ENCODE peak calls at places on chromosomes 4 and X, in four cellular contexts. B, T, X and V are unnamed samples.

GRCh38 chr4:172895699-172896098 is 272.9 kb upstream of the GALNT7 start:
- DNase-seq in T (no peak), B (no peak), X (no peak), V (no peak)

GRCh38 chrX:130631011-130631410 is 229.2 kb downstream of the RBMX2 start:
- DNase-seq in T (no peak), X (no peak), B (no peak), V (no peak)

GRCh38 chr4:107685740-107686139 is 34.3 kb downstream of the PAPSS1 start:
- DNase-seq in T (no peak), B (no peak), X (no peak), V (no peak)

GRCh38 chr4:168622600-168622999 is 125.7 kb downstream of the PALLD start:
- DNase-seq in B (no peak), T (no peak), X (no peak), V (no peak)

GRCh38 chr4:82509029-82509428 is 52.8 kb downstream of the TMEM150C start:
- DNase-seq in T (no peak), X (no peak), B (no peak), V (no peak)

GRCh38 chr4:39950861-39951481 is 26.7 kb downstream of the PDS5A start:
- DNase-seq in B (no peak), X (peak), T (no peak), V (no peak)

GRCh38 chr4:169270810-169271691 is at the start of gene SH3RF1:
- DNase-seq in B (peak), X (peak), T (peak), V (peak)

GRCh38 chr4:8221476-8221875 is 22.4 kb downstream of the SH3TC1 start:
- DNase-seq in B (no peak), T (no peak), X (peak), V (no peak)

GRCh38 chr4:159185593-159186023 is 82.7 kb downstream of the RAPGEF2 start:
- DNase-seq in B (no peak), T (no peak), X (no peak), V (no peak)

GRCh38 chrX:95764972-95765451 is 919.6 kb upstream of the DIAPH2 start:
- DNase-seq in T (peak), B (peak), X (peak), V (no peak)

GRCh38 chr4:77226939-77227705 is 70.1 kb downstream of the CCNG2 start:
- DNase-seq in T (no peak), B (no peak), X (no peak), V (no peak)

GRCh38 chrX:123626962-123627361 is 105.9 kb downstream of the THOC2 start:
- DNase-seq in X (peak), T (no peak), B (no peak), V (no peak)

GRCh38 chrX:121298499-121298898 is 251.1 kb downstream of the GLUD2 start:
- DNase-seq in X (no peak), B (no peak), T (no peak), V (no peak)

GRCh38 chr4:142614621-142615323 is 231.3 kb downstream of the INPP4B start:
- DNase-seq in T (no peak), X (peak), B (no peak), V (no peak)

GRCh38 chrX:64204701-64205440 is 637 bp downstream of the AMER1 start:
- DNase-seq in X (peak), T (peak), B (peak), V (peak)

GRCh38 chrX:10014462-10015373 is 47.6 kb downstream of the CLDN34 start:
- DNase-seq in T (peak), B (peak), X (peak), V (peak)

GRCh38 chrX:154541896-154542722 is 4.5 kb downstream of the G6PD start:
- DNase-seq in X (peak), T (peak), B (no peak), V (no peak)

GRCh38 chrX:55056820-55057690 is 17.8 kb upstream of the PAGE2B start:
- DNase-seq in T (no peak), X (peak), B (no peak), V (no peak)

GRCh38 chr4:177008836-177009501 is 216.2 kb upstream of the VEGFC start:
- DNase-seq in X (peak), B (no peak), T (no peak), V (no peak)
- TF ChIP-seq CTCF in X (no peak), B (no peak), T (no peak), V (no peak)

GRCh38 chrX:42976729-42977366 is 198.9 kb upstream of the PPP1R2C start:
- DNase-seq in T (no peak), B (no peak), X (no peak), V (no peak)

GRCh38 chrX:42973321-42973720 is 195.4 kb upstream of the PPP1R2C start:
- DNase-seq in X (no peak), T (no peak), B (no peak), V (no peak)

GRCh38 chrX:42975906-42976305 is 197.9 kb upstream of the PPP1R2C start:
- DNase-seq in X (no peak), T (no peak), B (no peak), V (no peak)

DNA sequence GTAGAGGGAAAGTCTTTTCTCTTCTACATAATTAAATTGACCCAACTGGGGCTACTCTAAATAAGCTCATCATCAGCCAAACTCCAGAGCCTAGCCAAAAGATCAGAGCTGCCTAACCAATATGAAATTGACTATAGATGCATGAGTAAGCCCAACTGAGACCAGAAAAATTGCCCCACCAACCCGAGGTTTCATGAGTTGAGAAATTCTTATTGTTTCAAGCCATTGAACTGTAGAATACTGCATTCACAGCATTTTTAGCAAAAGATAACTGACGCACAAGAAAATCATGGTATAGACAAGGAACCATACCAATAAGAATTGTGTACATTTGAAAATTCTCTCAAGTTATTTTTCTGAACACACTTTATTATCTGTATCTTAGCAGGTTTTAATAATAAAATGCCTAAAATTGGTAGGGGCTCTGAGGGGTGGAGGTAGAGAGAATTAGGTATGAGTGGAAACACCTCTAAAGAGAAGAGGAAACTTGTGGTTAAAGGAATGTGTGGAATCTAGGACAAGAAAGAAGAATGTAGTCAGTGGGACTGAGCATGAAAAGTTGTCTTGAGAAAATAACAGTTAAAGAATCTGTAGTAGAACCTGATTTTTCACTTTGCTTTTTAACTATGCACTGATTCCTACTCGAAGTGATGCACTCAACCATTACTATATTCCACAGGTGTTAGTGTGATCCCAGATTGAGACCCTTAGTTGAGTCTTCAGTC is 200.9 kb upstream of the PPP1R2C start:
- DNase-seq in B (no peak), X (no peak), T (no peak), V (no peak)
- TF ChIP-seq CTCF in B (no peak), X (no peak), T (no peak), V (no peak)

DNA sequence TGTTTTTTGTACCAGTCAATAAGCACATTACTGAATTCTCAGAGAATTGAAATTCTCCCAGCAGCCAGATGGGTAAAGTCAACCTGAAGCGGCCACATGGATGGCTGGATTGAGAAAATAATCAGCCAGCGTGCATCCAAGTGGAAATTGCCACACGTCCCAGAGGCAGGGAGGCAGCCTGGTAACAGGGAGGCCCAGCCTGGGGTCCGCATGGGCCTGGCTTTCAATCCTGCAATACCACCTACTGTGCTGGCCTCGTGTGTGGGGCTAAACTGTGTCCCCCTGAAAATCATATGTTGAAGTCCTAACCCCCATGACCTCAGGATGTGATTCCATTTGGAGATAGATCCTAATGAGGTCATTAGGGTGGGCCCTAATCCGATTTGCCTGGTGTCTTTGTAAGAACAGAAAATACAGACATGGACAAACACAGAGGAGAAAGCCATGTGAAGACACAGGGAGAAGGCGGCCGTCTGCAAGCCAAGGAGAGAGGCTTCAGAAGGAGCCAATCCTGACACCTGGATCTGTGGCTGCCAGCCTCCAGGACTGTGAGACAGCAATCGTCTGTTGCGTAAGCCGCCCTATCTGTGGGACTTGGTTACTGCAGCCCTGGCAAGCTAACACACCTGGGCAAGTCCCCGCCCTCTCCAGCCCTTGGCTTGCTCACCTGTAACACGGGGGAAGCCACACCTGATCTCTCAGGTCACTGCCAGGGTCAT is 90.3 kb downstream of the JAKMIP1 start:
- DNase-seq in T (no peak), X (no peak), B (peak), V (no peak)
- TF ChIP-seq CTCF in T (peak), X (no peak), B (peak), V (peak)

DNA sequence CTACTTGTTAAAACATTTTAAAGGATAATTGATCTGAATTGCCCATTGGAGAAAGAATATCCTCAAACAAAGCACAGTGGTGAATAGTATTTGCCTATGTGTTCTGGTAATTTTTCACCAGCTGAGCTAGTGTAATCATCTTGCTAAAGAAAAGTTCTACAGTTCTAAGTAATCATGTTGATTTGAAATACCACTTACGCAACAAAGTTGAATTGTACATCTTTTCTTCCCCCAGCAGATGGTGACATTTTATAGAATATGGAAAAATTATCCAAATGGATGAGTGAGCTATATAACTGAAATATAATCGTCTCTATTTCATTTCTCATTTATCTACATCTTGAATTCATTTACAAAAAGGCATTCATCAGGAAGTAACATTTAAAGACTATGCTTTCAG is 9.7 kb upstream of the ZNF674 start:
- DNase-seq in T (no peak), X (peak), B (no peak), V (no peak)
- TF ChIP-seq CTCF in T (peak), X (peak), B (no peak), V (no peak)

GRCh38 chrX:8042304-8042703 is 115.1 kb upstream of the PNPLA4 start:
- DNase-seq in B (no peak), T (no peak), X (no peak), V (no peak)
- TF ChIP-seq CTCF in B (peak), T (peak), X (peak), V (peak)